ENCODE peak calls at places on chromosomes 13 and 19, in eight cellular contexts. One of them, this sample, is unnamed.

GRCh38 chr13:113114511-113115362 is 7.9 kb upstream of the F10 start:
- DNase-seq in effector memory CD8-positive, alpha-beta T cell: no peak
- DNase-seq in EL: no peak
- DNase-seq in midbrain: no peak
- DNase-seq in progenitor cell of endocrine pancreas: peak; percentile 5
- DNase-seq in right atrium auricular region: no peak
- DNase-seq in thoracic aorta: no peak
- DNase-seq in tibial artery: peak; percentile 32
- DNase-seq in this sample: no peak

GRCh38 chr19:2768365-2769132 is 14.5 kb downstream of the SGTA start:
- DNase-seq in effector memory CD8-positive, alpha-beta T cell: no peak
- DNase-seq in EL: no peak
- DNase-seq in midbrain: no peak
- DNase-seq in progenitor cell of endocrine pancreas: no peak
- DNase-seq in right atrium auricular region: no peak
- DNase-seq in thoracic aorta: no peak
- DNase-seq in tibial artery: no peak
- DNase-seq in this sample: no peak

GRCh38 chr13:60267498-60268202 is 103.9 kb upstream of the DIAPH3 start:
- DNase-seq in effector memory CD8-positive, alpha-beta T cell: peak; percentile 15
- DNase-seq in EL: peak; percentile 2
- DNase-seq in midbrain: no peak
- DNase-seq in progenitor cell of endocrine pancreas: no peak
- DNase-seq in right atrium auricular region: no peak
- DNase-seq in thoracic aorta: no peak
- DNase-seq in tibial artery: no peak
- DNase-seq in this sample: peak; percentile 45

GRCh38 chr13:78759704-78760103 is 100.7 kb upstream of the OBI1 start:
- DNase-seq in effector memory CD8-positive, alpha-beta T cell: no peak
- DNase-seq in EL: no peak
- DNase-seq in midbrain: no peak
- DNase-seq in progenitor cell of endocrine pancreas: no peak
- DNase-seq in right atrium auricular region: no peak
- DNase-seq in thoracic aorta: no peak
- DNase-seq in tibial artery: no peak
- DNase-seq in this sample: no peak

GRCh38 chr13:61084983-61085382 is 330.7 kb downstream of the PCDH20 start:
- DNase-seq in effector memory CD8-positive, alpha-beta T cell: no peak
- DNase-seq in EL: no peak
- DNase-seq in midbrain: no peak
- DNase-seq in progenitor cell of endocrine pancreas: no peak
- DNase-seq in right atrium auricular region: no peak
- DNase-seq in thoracic aorta: no peak
- DNase-seq in tibial artery: no peak
- DNase-seq in this sample: no peak

GRCh38 chr13:86446311-86446710 is 647.1 kb upstream of the SLITRK6 start:
- DNase-seq in effector memory CD8-positive, alpha-beta T cell: no peak
- DNase-seq in EL: no peak
- DNase-seq in midbrain: no peak
- DNase-seq in progenitor cell of endocrine pancreas: no peak
- DNase-seq in right atrium auricular region: no peak
- DNase-seq in thoracic aorta: no peak
- DNase-seq in tibial artery: no peak
- DNase-seq in this sample: peak; percentile 38

GRCh38 chr13:39618546-39618945 is 15.6 kb upstream of the LHFPL6 start:
- DNase-seq in effector memory CD8-positive, alpha-beta T cell: no peak
- DNase-seq in EL: no peak
- DNase-seq in midbrain: no peak
- DNase-seq in progenitor cell of endocrine pancreas: no peak
- DNase-seq in right atrium auricular region: no peak
- DNase-seq in thoracic aorta: no peak
- DNase-seq in tibial artery: no peak
- DNase-seq in this sample: no peak

GRCh38 chr13:30153871-30154426 is 153.4 kb downstream of the KATNAL1 start:
- DNase-seq in effector memory CD8-positive, alpha-beta T cell: no peak
- DNase-seq in EL: peak; percentile 39
- DNase-seq in midbrain: no peak
- DNase-seq in progenitor cell of endocrine pancreas: no peak
- DNase-seq in right atrium auricular region: no peak
- DNase-seq in thoracic aorta: no peak
- DNase-seq in tibial artery: no peak
- DNase-seq in this sample: peak; percentile 25

GRCh38 chr19:58328999-58329398 is 2.2 kb downstream of the ZSCAN22 start:
- DNase-seq in effector memory CD8-positive, alpha-beta T cell: no peak
- DNase-seq in EL: no peak
- DNase-seq in midbrain: no peak
- DNase-seq in progenitor cell of endocrine pancreas: peak; percentile 28
- DNase-seq in right atrium auricular region: no peak
- DNase-seq in thoracic aorta: no peak
- DNase-seq in tibial artery: no peak
- DNase-seq in this sample: peak; percentile 77

GRCh38 chr13:73417012-73417615 is 358.3 kb downstream of the KLF5 start:
- DNase-seq in effector memory CD8-positive, alpha-beta T cell: no peak
- DNase-seq in EL: peak; percentile 21
- DNase-seq in midbrain: no peak
- DNase-seq in progenitor cell of endocrine pancreas: no peak
- DNase-seq in right atrium auricular region: no peak
- DNase-seq in thoracic aorta: no peak
- DNase-seq in tibial artery: no peak
- DNase-seq in this sample: no peak

GRCh38 chr13:41496420-41497234 is 39.3 kb downstream of the RGCC start:
- DNase-seq in effector memory CD8-positive, alpha-beta T cell: no peak
- DNase-seq in EL: peak; percentile 75
- DNase-seq in midbrain: no peak
- DNase-seq in progenitor cell of endocrine pancreas: no peak
- DNase-seq in right atrium auricular region: no peak
- DNase-seq in thoracic aorta: no peak
- DNase-seq in tibial artery: no peak
- DNase-seq in this sample: no peak

GRCh38 chr19:14114854-14115253 is 2.7 kb downstream of the PRKACA start:
- DNase-seq in effector memory CD8-positive, alpha-beta T cell: peak; percentile 40
- DNase-seq in EL: no peak
- DNase-seq in midbrain: no peak
- DNase-seq in progenitor cell of endocrine pancreas: no peak
- DNase-seq in right atrium auricular region: peak; percentile 71
- DNase-seq in thoracic aorta: no peak
- DNase-seq in tibial artery: no peak
- DNase-seq in this sample: peak; percentile 77

GRCh38 chr13:89199138-89199537 is 1528.0 kb downstream of the SLITRK5 start:
- DNase-seq in effector memory CD8-positive, alpha-beta T cell: no peak
- DNase-seq in EL: no peak
- DNase-seq in midbrain: no peak
- DNase-seq in progenitor cell of endocrine pancreas: no peak
- DNase-seq in right atrium auricular region: no peak
- DNase-seq in thoracic aorta: no peak
- DNase-seq in tibial artery: no peak
- DNase-seq in this sample: no peak

GRCh38 chr13:74087304-74087703 is 46.9 kb downstream of the KLF12 start:
- DNase-seq in effector memory CD8-positive, alpha-beta T cell: no peak
- DNase-seq in EL: no peak
- DNase-seq in midbrain: no peak
- DNase-seq in progenitor cell of endocrine pancreas: no peak
- DNase-seq in right atrium auricular region: no peak
- DNase-seq in thoracic aorta: no peak
- DNase-seq in tibial artery: no peak
- DNase-seq in this sample: no peak

GRCh38 chr13:107906131-107906530 is 309.2 kb downstream of the LIG4 start:
- DNase-seq in effector memory CD8-positive, alpha-beta T cell: no peak
- DNase-seq in EL: no peak
- DNase-seq in midbrain: no peak
- DNase-seq in progenitor cell of endocrine pancreas: no peak
- DNase-seq in right atrium auricular region: no peak
- DNase-seq in thoracic aorta: no peak
- DNase-seq in tibial artery: no peak
- DNase-seq in this sample: no peak

GRCh38 chr13:99614465-99614885 is 113.2 kb downstream of the TM9SF2 start:
- DNase-seq in effector memory CD8-positive, alpha-beta T cell: no peak
- DNase-seq in EL: peak; percentile 6
- DNase-seq in midbrain: no peak
- DNase-seq in progenitor cell of endocrine pancreas: no peak
- DNase-seq in right atrium auricular region: no peak
- DNase-seq in thoracic aorta: no peak
- DNase-seq in tibial artery: no peak
- DNase-seq in this sample: peak; percentile 44

GRCh38 chr13:97226013-97226412 is 3.9 kb downstream of the MBNL2 start:
- DNase-seq in effector memory CD8-positive, alpha-beta T cell: no peak
- DNase-seq in EL: no peak
- DNase-seq in midbrain: no peak
- DNase-seq in progenitor cell of endocrine pancreas: no peak
- DNase-seq in right atrium auricular region: no peak
- DNase-seq in thoracic aorta: no peak
- DNase-seq in tibial artery: no peak
- DNase-seq in this sample: no peak

GRCh38 chr19:42069619-42070293 is at the start of gene GRIK5:
- DNase-seq in effector memory CD8-positive, alpha-beta T cell: no peak
- DNase-seq in EL: no peak
- DNase-seq in midbrain: no peak
- DNase-seq in progenitor cell of endocrine pancreas: no peak
- DNase-seq in right atrium auricular region: no peak
- DNase-seq in thoracic aorta: no peak
- DNase-seq in tibial artery: peak; percentile 76
- DNase-seq in this sample: peak; percentile 51

GRCh38 chr19:44662686-44663085 is 8.6 kb upstream of the CEACAM19 start:
- DNase-seq in effector memory CD8-positive, alpha-beta T cell: no peak
- DNase-seq in EL: no peak
- DNase-seq in midbrain: no peak
- DNase-seq in progenitor cell of endocrine pancreas: no peak
- DNase-seq in right atrium auricular region: no peak
- DNase-seq in thoracic aorta: no peak
- DNase-seq in tibial artery: no peak
- DNase-seq in this sample: no peak

GRCh38 chr13:85558118-85558517 is 241.1 kb downstream of the SLITRK6 start:
- DNase-seq in effector memory CD8-positive, alpha-beta T cell: no peak
- DNase-seq in EL: no peak
- DNase-seq in midbrain: no peak
- DNase-seq in progenitor cell of endocrine pancreas: no peak
- DNase-seq in right atrium auricular region: no peak
- DNase-seq in thoracic aorta: no peak
- DNase-seq in tibial artery: no peak
- DNase-seq in this sample: no peak

GRCh38 chr19:40398417-40399056 is 8.6 kb upstream of the HIPK4 start:
- DNase-seq in effector memory CD8-positive, alpha-beta T cell: no peak
- DNase-seq in EL: no peak
- DNase-seq in midbrain: no peak
- DNase-seq in progenitor cell of endocrine pancreas: no peak
- DNase-seq in right atrium auricular region: no peak
- DNase-seq in thoracic aorta: no peak
- DNase-seq in tibial artery: no peak
- DNase-seq in this sample: peak; percentile 92

GRCh38 chr19:48614436-48615144 is at the start of gene FAM83E:
- DNase-seq in effector memory CD8-positive, alpha-beta T cell: no peak
- DNase-seq in EL: no peak
- DNase-seq in midbrain: no peak
- DNase-seq in progenitor cell of endocrine pancreas: no peak
- DNase-seq in right atrium auricular region: no peak
- DNase-seq in thoracic aorta: no peak
- DNase-seq in tibial artery: peak; percentile 64
- DNase-seq in this sample: peak; percentile 74

GRCh38 chr13:51920786-51921185 is 59.0 kb downstream of the CCDC70 start:
- DNase-seq in effector memory CD8-positive, alpha-beta T cell: no peak
- DNase-seq in EL: no peak
- DNase-seq in midbrain: no peak
- DNase-seq in progenitor cell of endocrine pancreas: no peak
- DNase-seq in right atrium auricular region: no peak
- DNase-seq in thoracic aorta: no peak
- DNase-seq in tibial artery: no peak
- DNase-seq in this sample: no peak

GRCh38 chr19:55638864-55639359 is 1.9 kb upstream of the ZNF580 start:
- DNase-seq in effector memory CD8-positive, alpha-beta T cell: peak; percentile 62
- DNase-seq in EL: peak; percentile 39
- DNase-seq in midbrain: no peak
- DNase-seq in progenitor cell of endocrine pancreas: no peak
- DNase-seq in right atrium auricular region: no peak
- DNase-seq in thoracic aorta: no peak
- DNase-seq in tibial artery: no peak
- DNase-seq in this sample: peak; percentile 63

GRCh38 chr13:66624302-66624701 is 605.8 kb downstream of the PCDH9 start:
- DNase-seq in effector memory CD8-positive, alpha-beta T cell: no peak
- DNase-seq in EL: no peak
- DNase-seq in midbrain: no peak
- DNase-seq in progenitor cell of endocrine pancreas: no peak
- DNase-seq in right atrium auricular region: no peak
- DNase-seq in thoracic aorta: no peak
- DNase-seq in tibial artery: no peak
- DNase-seq in this sample: no peak

GRCh38 chr19:50461066-50461875 is 15.0 kb upstream of the EMC10 start:
- DNase-seq in effector memory CD8-positive, alpha-beta T cell: peak; percentile 55
- DNase-seq in EL: peak; percentile 74
- DNase-seq in midbrain: peak; percentile 37
- DNase-seq in progenitor cell of endocrine pancreas: peak; percentile 39
- DNase-seq in right atrium auricular region: no peak
- DNase-seq in thoracic aorta: no peak
- DNase-seq in tibial artery: no peak
- DNase-seq in this sample: peak; percentile 77

GRCh38 chr13:30181856-30182651 is 125.3 kb downstream of the KATNAL1 start:
- DNase-seq in effector memory CD8-positive, alpha-beta T cell: no peak
- DNase-seq in EL: no peak
- DNase-seq in midbrain: no peak
- DNase-seq in progenitor cell of endocrine pancreas: no peak
- DNase-seq in right atrium auricular region: no peak
- DNase-seq in thoracic aorta: no peak
- DNase-seq in tibial artery: no peak
- DNase-seq in this sample: no peak

GRCh38 chr19:345320-345879 is 804 bp upstream of the MIER2 start:
- DNase-seq in effector memory CD8-positive, alpha-beta T cell: no peak
- DNase-seq in EL: no peak
- DNase-seq in midbrain: no peak
- DNase-seq in progenitor cell of endocrine pancreas: no peak
- DNase-seq in right atrium auricular region: no peak
- DNase-seq in thoracic aorta: no peak
- DNase-seq in tibial artery: no peak
- DNase-seq in this sample: no peak

GRCh38 chr13:26465514-26465913 is 92.0 kb upstream of the WASF3 start:
- DNase-seq in effector memory CD8-positive, alpha-beta T cell: no peak
- DNase-seq in EL: peak; percentile 20
- DNase-seq in midbrain: no peak
- DNase-seq in progenitor cell of endocrine pancreas: no peak
- DNase-seq in right atrium auricular region: peak; percentile 56
- DNase-seq in thoracic aorta: no peak
- DNase-seq in tibial artery: no peak
- DNase-seq in this sample: no peak

GRCh38 chr13:49366841-49367240 is 77.0 kb downstream of the CAB39L start:
- DNase-seq in effector memory CD8-positive, alpha-beta T cell: no peak
- DNase-seq in EL: peak; percentile 27
- DNase-seq in midbrain: no peak
- DNase-seq in progenitor cell of endocrine pancreas: no peak
- DNase-seq in right atrium auricular region: no peak
- DNase-seq in thoracic aorta: no peak
- DNase-seq in tibial artery: peak; percentile 79
- DNase-seq in this sample: no peak

GRCh38 chr13:28022848-28023518 is 34.5 kb upstream of the URAD start:
- DNase-seq in effector memory CD8-positive, alpha-beta T cell: no peak
- DNase-seq in EL: peak; percentile 33
- DNase-seq in midbrain: no peak
- DNase-seq in progenitor cell of endocrine pancreas: no peak
- DNase-seq in right atrium auricular region: no peak
- DNase-seq in thoracic aorta: no peak
- DNase-seq in tibial artery: no peak
- DNase-seq in this sample: peak; percentile 21

GRCh38 chr19:30003862-30004261 is 61.8 kb downstream of the URI1 start:
- DNase-seq in effector memory CD8-positive, alpha-beta T cell: no peak
- DNase-seq in EL: no peak
- DNase-seq in midbrain: no peak
- DNase-seq in progenitor cell of endocrine pancreas: no peak
- DNase-seq in right atrium auricular region: no peak
- DNase-seq in thoracic aorta: no peak
- DNase-seq in tibial artery: no peak
- DNase-seq in this sample: no peak

GRCh38 chr19:55467236-55468053 is 2.9 kb upstream of the C19orf85 start:
- DNase-seq in effector memory CD8-positive, alpha-beta T cell: peak; percentile 66
- DNase-seq in EL: peak; percentile 73
- DNase-seq in midbrain: peak; percentile 61
- DNase-seq in progenitor cell of endocrine pancreas: peak; percentile 68
- DNase-seq in right atrium auricular region: peak; percentile 81
- DNase-seq in thoracic aorta: no peak
- DNase-seq in tibial artery: peak; percentile 81
- DNase-seq in this sample: peak; percentile 77